ENCODE peak calls at places on chromosomes 2 and 18, in nine cellular contexts. One of them, this sample, is unnamed.

GRCh38 chr2:145723872-145724271 is 1204.0 kb upstream of the ZEB2 start:
- DNase-seq in glutamatergic neuron: no peak
- DNase-seq in stimulated activated naive B cell treated with anti-CD40 and anti-IgM and Interleukin-4, amounts not matched to agents 10 μg/mL and 1 μg/mL and 100 μg/mL, for 72 hours: no peak
- DNase-seq in activated CD4-positive, CD25-positive, alpha-beta regulatory T cell: no peak
- DNase-seq in EL: no peak
- DNase-seq in ELR: no peak
- DNase-seq in NCI-H510A treated with DMSO at 0.1 percent for 48 hours: no peak
- DNase-seq in fibroblast of mammary gland: no peak
- DNase-seq in ecto neural progenitor cell: no peak
- DNase-seq in this sample: no peak

GRCh38 chr2:238174291-238174690 is 15.5 kb downstream of the ERFE start:
- DNase-seq in stimulated activated naive B cell treated with anti-CD40 and anti-IgM and Interleukin-4, amounts not matched to agents 10 μg/mL and 1 μg/mL and 100 μg/mL, for 72 hours: no peak
- DNase-seq in ecto neural progenitor cell: no peak
- DNase-seq in NCI-H510A treated with DMSO at 0.1 percent for 48 hours: no peak
- DNase-seq in glutamatergic neuron: no peak
- DNase-seq in ELR: no peak
- DNase-seq in activated CD4-positive, CD25-positive, alpha-beta regulatory T cell: no peak
- DNase-seq in fibroblast of mammary gland: no peak
- DNase-seq in EL: no peak
- DNase-seq in this sample: no peak

GRCh38 chr18:52694804-52695203 is 354.8 kb downstream of the DCC start:
- DNase-seq in EL: no peak
- DNase-seq in NCI-H510A treated with DMSO at 0.1 percent for 48 hours: no peak
- DNase-seq in activated CD4-positive, CD25-positive, alpha-beta regulatory T cell: no peak
- DNase-seq in ELR: no peak
- DNase-seq in ecto neural progenitor cell: no peak
- DNase-seq in fibroblast of mammary gland: no peak
- DNase-seq in stimulated activated naive B cell treated with anti-CD40 and anti-IgM and Interleukin-4, amounts not matched to agents 10 μg/mL and 1 μg/mL and 100 μg/mL, for 72 hours: no peak
- DNase-seq in glutamatergic neuron: peak; percentile 30
- DNase-seq in this sample: no peak

GRCh38 chr18:3466051-3466450 is 16.1 kb downstream of the TGIF1 start:
- DNase-seq in fibroblast of mammary gland: peak; percentile 95
- DNase-seq in stimulated activated naive B cell treated with anti-CD40 and anti-IgM and Interleukin-4, amounts not matched to agents 10 μg/mL and 1 μg/mL and 100 μg/mL, for 72 hours: no peak
- DNase-seq in NCI-H510A treated with DMSO at 0.1 percent for 48 hours: no peak
- DNase-seq in ELR: peak; percentile 91
- DNase-seq in ecto neural progenitor cell: no peak
- DNase-seq in activated CD4-positive, CD25-positive, alpha-beta regulatory T cell: no peak
- DNase-seq in EL: peak; percentile 76
- DNase-seq in glutamatergic neuron: no peak
- DNase-seq in this sample: no peak

GRCh38 chr2:241344925-241345651 is 11.0 kb upstream of the FARP2 start:
- DNase-seq in glutamatergic neuron: no peak
- DNase-seq in EL: peak; percentile 59
- DNase-seq in fibroblast of mammary gland: peak; percentile 66
- DNase-seq in NCI-H510A treated with DMSO at 0.1 percent for 48 hours: no peak
- DNase-seq in ecto neural progenitor cell: no peak
- DNase-seq in activated CD4-positive, CD25-positive, alpha-beta regulatory T cell: no peak
- DNase-seq in ELR: peak; percentile 22
- DNase-seq in stimulated activated naive B cell treated with anti-CD40 and anti-IgM and Interleukin-4, amounts not matched to agents 10 μg/mL and 1 μg/mL and 100 μg/mL, for 72 hours: no peak
- DNase-seq in this sample: no peak

GRCh38 chr18:48929951-48930713 is 20.6 kb downstream of the SMAD7 start:
- DNase-seq in ecto neural progenitor cell: no peak
- DNase-seq in stimulated activated naive B cell treated with anti-CD40 and anti-IgM and Interleukin-4, amounts not matched to agents 10 μg/mL and 1 μg/mL and 100 μg/mL, for 72 hours: no peak
- DNase-seq in fibroblast of mammary gland: peak; percentile 50
- DNase-seq in ELR: peak; percentile 68
- DNase-seq in EL: peak; percentile 79
- DNase-seq in activated CD4-positive, CD25-positive, alpha-beta regulatory T cell: no peak
- DNase-seq in NCI-H510A treated with DMSO at 0.1 percent for 48 hours: no peak
- DNase-seq in glutamatergic neuron: peak; percentile 64
- DNase-seq in this sample: no peak

GRCh38 chr2:16127958-16128357 is 187.6 kb downstream of the MYCN start:
- DNase-seq in activated CD4-positive, CD25-positive, alpha-beta regulatory T cell: no peak
- DNase-seq in fibroblast of mammary gland: no peak
- DNase-seq in stimulated activated naive B cell treated with anti-CD40 and anti-IgM and Interleukin-4, amounts not matched to agents 10 μg/mL and 1 μg/mL and 100 μg/mL, for 72 hours: no peak
- DNase-seq in NCI-H510A treated with DMSO at 0.1 percent for 48 hours: no peak
- DNase-seq in glutamatergic neuron: no peak
- DNase-seq in ecto neural progenitor cell: peak; percentile 32
- DNase-seq in EL: no peak
- DNase-seq in ELR: no peak
- DNase-seq in this sample: no peak

GRCh38 chr2:238387376-238387775 is 39.4 kb upstream of the ASB1 start:
- DNase-seq in NCI-H510A treated with DMSO at 0.1 percent for 48 hours: no peak
- DNase-seq in EL: no peak
- DNase-seq in stimulated activated naive B cell treated with anti-CD40 and anti-IgM and Interleukin-4, amounts not matched to agents 10 μg/mL and 1 μg/mL and 100 μg/mL, for 72 hours: no peak
- DNase-seq in activated CD4-positive, CD25-positive, alpha-beta regulatory T cell: no peak
- DNase-seq in glutamatergic neuron: no peak
- DNase-seq in fibroblast of mammary gland: no peak
- DNase-seq in ELR: peak; percentile 10
- DNase-seq in ecto neural progenitor cell: no peak
- DNase-seq in this sample: no peak

GRCh38 chr2:119435148-119435952 is 3.7 kb downstream of the TMEM37 start:
- DNase-seq in ecto neural progenitor cell: no peak
- DNase-seq in NCI-H510A treated with DMSO at 0.1 percent for 48 hours: no peak
- DNase-seq in ELR: no peak
- DNase-seq in activated CD4-positive, CD25-positive, alpha-beta regulatory T cell: no peak
- DNase-seq in fibroblast of mammary gland: no peak
- DNase-seq in glutamatergic neuron: no peak
- DNase-seq in stimulated activated naive B cell treated with anti-CD40 and anti-IgM and Interleukin-4, amounts not matched to agents 10 μg/mL and 1 μg/mL and 100 μg/mL, for 72 hours: no peak
- DNase-seq in EL: no peak
- DNase-seq in this sample: no peak

GRCh38 chr2:84970266-84970955 is 550 bp upstream of the KCMF1 start:
- DNase-seq in EL: peak; percentile 57
- DNase-seq in NCI-H510A treated with DMSO at 0.1 percent for 48 hours: peak; percentile 77
- DNase-seq in stimulated activated naive B cell treated with anti-CD40 and anti-IgM and Interleukin-4, amounts not matched to agents 10 μg/mL and 1 μg/mL and 100 μg/mL, for 72 hours: peak; percentile 58
- DNase-seq in ELR: peak; percentile 61
- DNase-seq in glutamatergic neuron: peak; percentile 76
- DNase-seq in activated CD4-positive, CD25-positive, alpha-beta regulatory T cell: no peak
- DNase-seq in ecto neural progenitor cell: peak; percentile 82
- DNase-seq in fibroblast of mammary gland: no peak
- DNase-seq in this sample: no peak

GRCh38 chr2:150212722-150213171 is 274.7 kb downstream of the RND3 start:
- DNase-seq in ecto neural progenitor cell: no peak
- DNase-seq in glutamatergic neuron: no peak
- DNase-seq in EL: peak; percentile 12
- DNase-seq in activated CD4-positive, CD25-positive, alpha-beta regulatory T cell: no peak
- DNase-seq in fibroblast of mammary gland: peak; percentile 15
- DNase-seq in stimulated activated naive B cell treated with anti-CD40 and anti-IgM and Interleukin-4, amounts not matched to agents 10 μg/mL and 1 μg/mL and 100 μg/mL, for 72 hours: no peak
- DNase-seq in NCI-H510A treated with DMSO at 0.1 percent for 48 hours: peak; percentile 2
- DNase-seq in ELR: no peak
- DNase-seq in this sample: peak; percentile 82

GRCh38 chr2:160224060-160224459 is 24.0 kb upstream of the ITGB6 start:
- DNase-seq in fibroblast of mammary gland: peak; percentile 98
- DNase-seq in ecto neural progenitor cell: no peak
- DNase-seq in activated CD4-positive, CD25-positive, alpha-beta regulatory T cell: no peak
- DNase-seq in NCI-H510A treated with DMSO at 0.1 percent for 48 hours: no peak
- DNase-seq in ELR: peak; percentile 100
- DNase-seq in glutamatergic neuron: no peak
- DNase-seq in stimulated activated naive B cell treated with anti-CD40 and anti-IgM and Interleukin-4, amounts not matched to agents 10 μg/mL and 1 μg/mL and 100 μg/mL, for 72 hours: peak; percentile 33
- DNase-seq in EL: peak; percentile 96
- DNase-seq in this sample: no peak

GRCh38 chr2:71129114-71129890 is 727 bp downstream of the MCEE start:
- DNase-seq in activated CD4-positive, CD25-positive, alpha-beta regulatory T cell: no peak
- DNase-seq in NCI-H510A treated with DMSO at 0.1 percent for 48 hours: no peak
- DNase-seq in ecto neural progenitor cell: no peak
- DNase-seq in fibroblast of mammary gland: no peak
- DNase-seq in glutamatergic neuron: no peak
- DNase-seq in EL: peak; percentile 16
- DNase-seq in ELR: peak; percentile 49
- DNase-seq in stimulated activated naive B cell treated with anti-CD40 and anti-IgM and Interleukin-4, amounts not matched to agents 10 μg/mL and 1 μg/mL and 100 μg/mL, for 72 hours: no peak
- DNase-seq in this sample: no peak

GRCh38 chr2:197378494-197378972 is 56.3 kb downstream of the SF3B1 start:
- DNase-seq in fibroblast of mammary gland: peak; percentile 43
- DNase-seq in stimulated activated naive B cell treated with anti-CD40 and anti-IgM and Interleukin-4, amounts not matched to agents 10 μg/mL and 1 μg/mL and 100 μg/mL, for 72 hours: peak; percentile 26
- DNase-seq in NCI-H510A treated with DMSO at 0.1 percent for 48 hours: peak; percentile 83
- DNase-seq in ecto neural progenitor cell: peak; percentile 58
- DNase-seq in ELR: peak; percentile 61
- DNase-seq in EL: peak; percentile 49
- DNase-seq in activated CD4-positive, CD25-positive, alpha-beta regulatory T cell: peak; percentile 32
- DNase-seq in glutamatergic neuron: peak; percentile 64
- DNase-seq in this sample: no peak

GRCh38 chr2:175620035-175620434 is 382.0 kb downstream of the LNPK start:
- DNase-seq in stimulated activated naive B cell treated with anti-CD40 and anti-IgM and Interleukin-4, amounts not matched to agents 10 μg/mL and 1 μg/mL and 100 μg/mL, for 72 hours: no peak
- DNase-seq in glutamatergic neuron: no peak
- DNase-seq in fibroblast of mammary gland: no peak
- DNase-seq in activated CD4-positive, CD25-positive, alpha-beta regulatory T cell: no peak
- DNase-seq in NCI-H510A treated with DMSO at 0.1 percent for 48 hours: no peak
- DNase-seq in EL: no peak
- DNase-seq in ecto neural progenitor cell: no peak
- DNase-seq in ELR: no peak
- DNase-seq in this sample: no peak